ENCODE peak calls at places on chromosomes 12 and 14, in nine cellular contexts. One of them, this sample, is unnamed.
A peak's percentile ranks its signal among the peaks of the same experiment; 100 is the strongest.

GRCh38 chr12:8648598-8649205 is 13.9 kb downstream of the MFAP5 start:
- ATAC-seq in pancreas: no peak
- ATAC-seq in activated naive CD8-positive, alpha-beta T cell treated with anti-CD3 and anti-CD28 coated beads, Interleukin-2, amount 10 ng/mL, durations not matched to agents 7 days and 5 days: peak; percentile 78
- ATAC-seq in natural killer cell: no peak
- ATAC-seq in mucosa of descending colon: peak; percentile 29
- ATAC-seq in left cardiac atrium: no peak
- ATAC-seq in activated T-helper 17 cell treated with anti-CD3 and anti-CD28 coated beads, Interleukin-2, amount 50 U/mL, for 72 hours: peak; percentile 86
- ATAC-seq in body of pancreas: no peak
- ATAC-seq in stimulated activated naive CD8-positive, alpha-beta T cell treated with anti-CD3 and anti-CD28 coated beads, Interleukin-15, Interleukin-2, amounts not matched to agents 100 U/mL and 50 U/mL, for 24 hours: peak; percentile 90
- ATAC-seq in this sample: no peak

GRCh38 chr12:20585055-20585625 is 110.0 kb upstream of the SLCO1C1 start:
- ATAC-seq in activated T-helper 17 cell treated with anti-CD3 and anti-CD28 coated beads, Interleukin-2, amount 50 U/mL, for 72 hours: no peak
- ATAC-seq in stimulated activated naive CD8-positive, alpha-beta T cell treated with anti-CD3 and anti-CD28 coated beads, Interleukin-15, Interleukin-2, amounts not matched to agents 100 U/mL and 50 U/mL, for 24 hours: no peak
- ATAC-seq in left cardiac atrium: no peak
- ATAC-seq in pancreas: no peak
- ATAC-seq in natural killer cell: no peak
- ATAC-seq in body of pancreas: no peak
- ATAC-seq in mucosa of descending colon: no peak
- ATAC-seq in activated naive CD8-positive, alpha-beta T cell treated with anti-CD3 and anti-CD28 coated beads, Interleukin-2, amount 10 ng/mL, durations not matched to agents 7 days and 5 days: no peak
- ATAC-seq in this sample: no peak

GRCh38 chr14:39467889-39468524 is 35.8 kb upstream of the FBXO33 start:
- ATAC-seq in mucosa of descending colon: no peak
- ATAC-seq in activated T-helper 17 cell treated with anti-CD3 and anti-CD28 coated beads, Interleukin-2, amount 50 U/mL, for 72 hours: no peak
- ATAC-seq in natural killer cell: no peak
- ATAC-seq in pancreas: no peak
- ATAC-seq in activated naive CD8-positive, alpha-beta T cell treated with anti-CD3 and anti-CD28 coated beads, Interleukin-2, amount 10 ng/mL, durations not matched to agents 7 days and 5 days: no peak
- ATAC-seq in body of pancreas: no peak
- ATAC-seq in left cardiac atrium: no peak
- ATAC-seq in stimulated activated naive CD8-positive, alpha-beta T cell treated with anti-CD3 and anti-CD28 coated beads, Interleukin-15, Interleukin-2, amounts not matched to agents 100 U/mL and 50 U/mL, for 24 hours: no peak
- ATAC-seq in this sample: no peak

GRCh38 chr14:78469947-78470346 is 299.8 kb downstream of the NRXN3 start:
- ATAC-seq in pancreas: no peak
- ATAC-seq in activated naive CD8-positive, alpha-beta T cell treated with anti-CD3 and anti-CD28 coated beads, Interleukin-2, amount 10 ng/mL, durations not matched to agents 7 days and 5 days: no peak
- ATAC-seq in body of pancreas: no peak
- ATAC-seq in mucosa of descending colon: no peak
- ATAC-seq in stimulated activated naive CD8-positive, alpha-beta T cell treated with anti-CD3 and anti-CD28 coated beads, Interleukin-15, Interleukin-2, amounts not matched to agents 100 U/mL and 50 U/mL, for 24 hours: no peak
- ATAC-seq in left cardiac atrium: no peak
- ATAC-seq in natural killer cell: no peak
- ATAC-seq in activated T-helper 17 cell treated with anti-CD3 and anti-CD28 coated beads, Interleukin-2, amount 50 U/mL, for 72 hours: no peak
- ATAC-seq in this sample: no peak

GRCh38 chr12:29460082-29460481 is 37.4 kb downstream of the OVCH1 start:
- ATAC-seq in activated T-helper 17 cell treated with anti-CD3 and anti-CD28 coated beads, Interleukin-2, amount 50 U/mL, for 72 hours: no peak
- ATAC-seq in left cardiac atrium: no peak
- ATAC-seq in mucosa of descending colon: no peak
- ATAC-seq in activated naive CD8-positive, alpha-beta T cell treated with anti-CD3 and anti-CD28 coated beads, Interleukin-2, amount 10 ng/mL, durations not matched to agents 7 days and 5 days: no peak
- ATAC-seq in pancreas: no peak
- ATAC-seq in natural killer cell: no peak
- ATAC-seq in stimulated activated naive CD8-positive, alpha-beta T cell treated with anti-CD3 and anti-CD28 coated beads, Interleukin-15, Interleukin-2, amounts not matched to agents 100 U/mL and 50 U/mL, for 24 hours: no peak
- ATAC-seq in body of pancreas: no peak
- ATAC-seq in this sample: no peak

GRCh38 chr12:58346032-58346632 is 404.8 kb downstream of the ATP23 start:
- ATAC-seq in natural killer cell: no peak
- ATAC-seq in activated naive CD8-positive, alpha-beta T cell treated with anti-CD3 and anti-CD28 coated beads, Interleukin-2, amount 10 ng/mL, durations not matched to agents 7 days and 5 days: no peak
- ATAC-seq in stimulated activated naive CD8-positive, alpha-beta T cell treated with anti-CD3 and anti-CD28 coated beads, Interleukin-15, Interleukin-2, amounts not matched to agents 100 U/mL and 50 U/mL, for 24 hours: no peak
- ATAC-seq in mucosa of descending colon: peak; percentile 52
- ATAC-seq in body of pancreas: peak; percentile 48
- ATAC-seq in activated T-helper 17 cell treated with anti-CD3 and anti-CD28 coated beads, Interleukin-2, amount 50 U/mL, for 72 hours: no peak
- ATAC-seq in left cardiac atrium: no peak
- ATAC-seq in pancreas: peak; percentile 75
- ATAC-seq in this sample: peak; percentile 55

GRCh38 chr14:95318870-95319311 is 817 bp downstream of the CLMN start:
- ATAC-seq in body of pancreas: peak; percentile 4
- ATAC-seq in natural killer cell: no peak
- ATAC-seq in activated naive CD8-positive, alpha-beta T cell treated with anti-CD3 and anti-CD28 coated beads, Interleukin-2, amount 10 ng/mL, durations not matched to agents 7 days and 5 days: peak; percentile 14
- ATAC-seq in mucosa of descending colon: peak; percentile 20
- ATAC-seq in stimulated activated naive CD8-positive, alpha-beta T cell treated with anti-CD3 and anti-CD28 coated beads, Interleukin-15, Interleukin-2, amounts not matched to agents 100 U/mL and 50 U/mL, for 24 hours: no peak
- ATAC-seq in activated T-helper 17 cell treated with anti-CD3 and anti-CD28 coated beads, Interleukin-2, amount 50 U/mL, for 72 hours: no peak
- ATAC-seq in left cardiac atrium: no peak
- ATAC-seq in pancreas: peak; percentile 17
- ATAC-seq in this sample: no peak

GRCh38 chr12:106583578-106584103 is 837 bp downstream of the RFX4 start:
- ATAC-seq in activated naive CD8-positive, alpha-beta T cell treated with anti-CD3 and anti-CD28 coated beads, Interleukin-2, amount 10 ng/mL, durations not matched to agents 7 days and 5 days: no peak
- ATAC-seq in body of pancreas: no peak
- ATAC-seq in left cardiac atrium: peak; percentile 24
- ATAC-seq in mucosa of descending colon: no peak
- ATAC-seq in pancreas: no peak
- ATAC-seq in activated T-helper 17 cell treated with anti-CD3 and anti-CD28 coated beads, Interleukin-2, amount 50 U/mL, for 72 hours: peak; percentile 39
- ATAC-seq in stimulated activated naive CD8-positive, alpha-beta T cell treated with anti-CD3 and anti-CD28 coated beads, Interleukin-15, Interleukin-2, amounts not matched to agents 100 U/mL and 50 U/mL, for 24 hours: no peak
- ATAC-seq in natural killer cell: no peak
- ATAC-seq in this sample: no peak

GRCh38 chr12:26156201-26156871 is 31.5 kb upstream of the BHLHE41 start:
- ATAC-seq in body of pancreas: no peak
- ATAC-seq in natural killer cell: peak; percentile 50
- ATAC-seq in activated T-helper 17 cell treated with anti-CD3 and anti-CD28 coated beads, Interleukin-2, amount 50 U/mL, for 72 hours: no peak
- ATAC-seq in mucosa of descending colon: peak; percentile 77
- ATAC-seq in left cardiac atrium: no peak
- ATAC-seq in activated naive CD8-positive, alpha-beta T cell treated with anti-CD3 and anti-CD28 coated beads, Interleukin-2, amount 10 ng/mL, durations not matched to agents 7 days and 5 days: no peak
- ATAC-seq in pancreas: peak; percentile 24
- ATAC-seq in stimulated activated naive CD8-positive, alpha-beta T cell treated with anti-CD3 and anti-CD28 coated beads, Interleukin-15, Interleukin-2, amounts not matched to agents 100 U/mL and 50 U/mL, for 24 hours: no peak
- ATAC-seq in this sample: peak; percentile 56

GRCh38 chr12:54701940-54702592 is 53.9 kb upstream of the DCD start:
- ATAC-seq in activated T-helper 17 cell treated with anti-CD3 and anti-CD28 coated beads, Interleukin-2, amount 50 U/mL, for 72 hours: peak; percentile 35
- ATAC-seq in body of pancreas: peak; percentile 59
- ATAC-seq in mucosa of descending colon: peak; percentile 37
- ATAC-seq in pancreas: peak; percentile 75
- ATAC-seq in stimulated activated naive CD8-positive, alpha-beta T cell treated with anti-CD3 and anti-CD28 coated beads, Interleukin-15, Interleukin-2, amounts not matched to agents 100 U/mL and 50 U/mL, for 24 hours: no peak
- ATAC-seq in natural killer cell: peak; percentile 73
- ATAC-seq in activated naive CD8-positive, alpha-beta T cell treated with anti-CD3 and anti-CD28 coated beads, Interleukin-2, amount 10 ng/mL, durations not matched to agents 7 days and 5 days: peak; percentile 56
- ATAC-seq in left cardiac atrium: no peak
- ATAC-seq in this sample: no peak

GRCh38 chr12:132294121-132295034 is 35.0 kb downstream of the GALNT9 start:
- ATAC-seq in stimulated activated naive CD8-positive, alpha-beta T cell treated with anti-CD3 and anti-CD28 coated beads, Interleukin-15, Interleukin-2, amounts not matched to agents 100 U/mL and 50 U/mL, for 24 hours: no peak
- ATAC-seq in activated T-helper 17 cell treated with anti-CD3 and anti-CD28 coated beads, Interleukin-2, amount 50 U/mL, for 72 hours: no peak
- ATAC-seq in mucosa of descending colon: no peak
- ATAC-seq in left cardiac atrium: no peak
- ATAC-seq in natural killer cell: no peak
- ATAC-seq in pancreas: no peak
- ATAC-seq in activated naive CD8-positive, alpha-beta T cell treated with anti-CD3 and anti-CD28 coated beads, Interleukin-2, amount 10 ng/mL, durations not matched to agents 7 days and 5 days: no peak
- ATAC-seq in body of pancreas: no peak
- ATAC-seq in this sample: no peak

GRCh38 chr12:78700565-78700964 is 164.0 kb upstream of the SYT1 start:
- ATAC-seq in activated naive CD8-positive, alpha-beta T cell treated with anti-CD3 and anti-CD28 coated beads, Interleukin-2, amount 10 ng/mL, durations not matched to agents 7 days and 5 days: no peak
- ATAC-seq in left cardiac atrium: no peak
- ATAC-seq in mucosa of descending colon: no peak
- ATAC-seq in pancreas: no peak
- ATAC-seq in activated T-helper 17 cell treated with anti-CD3 and anti-CD28 coated beads, Interleukin-2, amount 50 U/mL, for 72 hours: no peak
- ATAC-seq in stimulated activated naive CD8-positive, alpha-beta T cell treated with anti-CD3 and anti-CD28 coated beads, Interleukin-15, Interleukin-2, amounts not matched to agents 100 U/mL and 50 U/mL, for 24 hours: no peak
- ATAC-seq in natural killer cell: no peak
- ATAC-seq in body of pancreas: no peak
- ATAC-seq in this sample: no peak

GRCh38 chr12:14450479-14450878 is 85.0 kb downstream of the ATF7IP start:
- ATAC-seq in mucosa of descending colon: no peak
- ATAC-seq in left cardiac atrium: no peak
- ATAC-seq in activated T-helper 17 cell treated with anti-CD3 and anti-CD28 coated beads, Interleukin-2, amount 50 U/mL, for 72 hours: no peak
- ATAC-seq in body of pancreas: no peak
- ATAC-seq in stimulated activated naive CD8-positive, alpha-beta T cell treated with anti-CD3 and anti-CD28 coated beads, Interleukin-15, Interleukin-2, amounts not matched to agents 100 U/mL and 50 U/mL, for 24 hours: no peak
- ATAC-seq in natural killer cell: no peak
- ATAC-seq in pancreas: no peak
- ATAC-seq in activated naive CD8-positive, alpha-beta T cell treated with anti-CD3 and anti-CD28 coated beads, Interleukin-2, amount 10 ng/mL, durations not matched to agents 7 days and 5 days: no peak
- ATAC-seq in this sample: no peak

GRCh38 chr12:131452444-131452860 is 258.4 kb upstream of the SFSWAP start:
- ATAC-seq in pancreas: no peak
- ATAC-seq in activated naive CD8-positive, alpha-beta T cell treated with anti-CD3 and anti-CD28 coated beads, Interleukin-2, amount 10 ng/mL, durations not matched to agents 7 days and 5 days: peak; percentile 54
- ATAC-seq in stimulated activated naive CD8-positive, alpha-beta T cell treated with anti-CD3 and anti-CD28 coated beads, Interleukin-15, Interleukin-2, amounts not matched to agents 100 U/mL and 50 U/mL, for 24 hours: no peak
- ATAC-seq in left cardiac atrium: no peak
- ATAC-seq in activated T-helper 17 cell treated with anti-CD3 and anti-CD28 coated beads, Interleukin-2, amount 50 U/mL, for 72 hours: no peak
- ATAC-seq in natural killer cell: no peak
- ATAC-seq in mucosa of descending colon: peak; percentile 64
- ATAC-seq in body of pancreas: no peak
- ATAC-seq in this sample: peak; percentile 81

GRCh38 chr14:75847584-75847983 is 134.2 kb downstream of the TGFB3 start:
- ATAC-seq in natural killer cell: no peak
- ATAC-seq in pancreas: no peak
- ATAC-seq in mucosa of descending colon: no peak
- ATAC-seq in activated T-helper 17 cell treated with anti-CD3 and anti-CD28 coated beads, Interleukin-2, amount 50 U/mL, for 72 hours: no peak
- ATAC-seq in stimulated activated naive CD8-positive, alpha-beta T cell treated with anti-CD3 and anti-CD28 coated beads, Interleukin-15, Interleukin-2, amounts not matched to agents 100 U/mL and 50 U/mL, for 24 hours: no peak
- ATAC-seq in body of pancreas: no peak
- ATAC-seq in activated naive CD8-positive, alpha-beta T cell treated with anti-CD3 and anti-CD28 coated beads, Interleukin-2, amount 10 ng/mL, durations not matched to agents 7 days and 5 days: no peak
- ATAC-seq in left cardiac atrium: no peak
- ATAC-seq in this sample: no peak

GRCh38 chr12:81992461-81992860 is 233.3 kb upstream of the PPFIA2 start:
- ATAC-seq in mucosa of descending colon: no peak
- ATAC-seq in left cardiac atrium: no peak
- ATAC-seq in natural killer cell: peak; percentile 79
- ATAC-seq in body of pancreas: no peak
- ATAC-seq in activated naive CD8-positive, alpha-beta T cell treated with anti-CD3 and anti-CD28 coated beads, Interleukin-2, amount 10 ng/mL, durations not matched to agents 7 days and 5 days: peak; percentile 100
- ATAC-seq in activated T-helper 17 cell treated with anti-CD3 and anti-CD28 coated beads, Interleukin-2, amount 50 U/mL, for 72 hours: peak; percentile 39
- ATAC-seq in pancreas: no peak
- ATAC-seq in stimulated activated naive CD8-positive, alpha-beta T cell treated with anti-CD3 and anti-CD28 coated beads, Interleukin-15, Interleukin-2, amounts not matched to agents 100 U/mL and 50 U/mL, for 24 hours: peak; percentile 49
- ATAC-seq in this sample: no peak

This sample was measured in esophagus mucosa.